ENCODE peak calls at places on chromosomes 11 and 22, in five cellular contexts. One of them, this sample, is unnamed.

GRCh38 chr11:24592342-24592741 is 95.5 kb downstream of the LUZP2 start:
- DNase-seq in sigmoid colon: no peak
- DNase-seq in naive thymus-derived CD4-positive, alpha-beta T cell: no peak
- DNase-seq in keratinocyte: no peak
- DNase-seq in left ventricle myocardium inferior: no peak
- DNase-seq in this sample: no peak

GRCh38 chr11:12223771-12224536 is 113.6 kb downstream of the MICAL2 start:
- DNase-seq in keratinocyte: no peak
- DNase-seq in sigmoid colon: no peak
- DNase-seq in left ventricle myocardium inferior: no peak
- DNase-seq in naive thymus-derived CD4-positive, alpha-beta T cell: no peak
- DNase-seq in this sample: no peak

GRCh38 chr11:1291295-1292017 is 18.0 kb downstream of the TOLLIP start:
- DNase-seq in keratinocyte: no peak
- DNase-seq in sigmoid colon: no peak
- DNase-seq in naive thymus-derived CD4-positive, alpha-beta T cell: no peak
- DNase-seq in left ventricle myocardium inferior: peak
- DNase-seq in this sample: no peak

GRCh38 chr11:26247340-26247739 is 84.6 kb upstream of the ANO3 start:
- DNase-seq in sigmoid colon: no peak
- DNase-seq in keratinocyte: no peak
- DNase-seq in left ventricle myocardium inferior: no peak
- DNase-seq in naive thymus-derived CD4-positive, alpha-beta T cell: no peak
- DNase-seq in this sample: no peak

GRCh38 chr11:109697140-109697843 is 275.3 kb downstream of the C11orf87 start:
- DNase-seq in sigmoid colon: no peak
- DNase-seq in naive thymus-derived CD4-positive, alpha-beta T cell: no peak
- DNase-seq in left ventricle myocardium inferior: no peak
- DNase-seq in keratinocyte: peak
- DNase-seq in this sample: peak

GRCh38 chr22:26615149-26615548 is 2.7 kb downstream of the CRYBB1 start:
- DNase-seq in naive thymus-derived CD4-positive, alpha-beta T cell: no peak
- DNase-seq in sigmoid colon: no peak
- DNase-seq in left ventricle myocardium inferior: no peak
- DNase-seq in keratinocyte: no peak
- DNase-seq in this sample: no peak

GRCh38 chr11:76604652-76605241 is 65.8 kb downstream of the LRRC32 start:
- DNase-seq in keratinocyte: no peak
- DNase-seq in sigmoid colon: peak
- DNase-seq in naive thymus-derived CD4-positive, alpha-beta T cell: no peak
- DNase-seq in left ventricle myocardium inferior: peak
- DNase-seq in this sample: no peak

GRCh38 chr11:30949838-30950237 is 363.7 kb upstream of the MPPED2 start:
- DNase-seq in naive thymus-derived CD4-positive, alpha-beta T cell: no peak
- DNase-seq in keratinocyte: no peak
- DNase-seq in sigmoid colon: no peak
- DNase-seq in left ventricle myocardium inferior: no peak
- DNase-seq in this sample: no peak

GRCh38 chr11:87255589-87255988 is 217.9 kb downstream of the TMEM135 start:
- DNase-seq in keratinocyte: no peak
- DNase-seq in naive thymus-derived CD4-positive, alpha-beta T cell: no peak
- DNase-seq in left ventricle myocardium inferior: no peak
- DNase-seq in sigmoid colon: no peak
- DNase-seq in this sample: no peak

GRCh38 chr11:559020-559620 is 1.4 kb downstream of the LMNTD2 start:
- DNase-seq in sigmoid colon: no peak
- DNase-seq in keratinocyte: no peak
- DNase-seq in left ventricle myocardium inferior: no peak
- DNase-seq in naive thymus-derived CD4-positive, alpha-beta T cell: no peak
- DNase-seq in this sample: no peak

GRCh38 chr11:129846508-129847335 is 31.1 kb downstream of the TMEM45B start:
- DNase-seq in keratinocyte: no peak
- DNase-seq in sigmoid colon: no peak
- DNase-seq in naive thymus-derived CD4-positive, alpha-beta T cell: no peak
- DNase-seq in left ventricle myocardium inferior: no peak
- DNase-seq in this sample: peak

GRCh38 chr11:4541071-4541470 is 3.9 kb upstream of the OR52M1 start:
- DNase-seq in keratinocyte: no peak
- DNase-seq in naive thymus-derived CD4-positive, alpha-beta T cell: no peak
- DNase-seq in left ventricle myocardium inferior: no peak
- DNase-seq in sigmoid colon: no peak
- DNase-seq in this sample: no peak

GRCh38 chr22:43031617-43032016 is 16.7 kb upstream of the PACSIN2 start:
- DNase-seq in naive thymus-derived CD4-positive, alpha-beta T cell: no peak
- DNase-seq in left ventricle myocardium inferior: no peak
- DNase-seq in sigmoid colon: no peak
- DNase-seq in keratinocyte: no peak
- DNase-seq in this sample: no peak

GRCh38 chr11:74877132-74877531 is 71.8 kb downstream of the XRRA1 start:
- DNase-seq in sigmoid colon: no peak
- DNase-seq in left ventricle myocardium inferior: no peak
- DNase-seq in naive thymus-derived CD4-positive, alpha-beta T cell: no peak
- DNase-seq in keratinocyte: peak
- DNase-seq in this sample: no peak

GRCh38 chr22:49354516-49355205 is 473.0 kb downstream of the BRD1 start:
- DNase-seq in sigmoid colon: no peak
- DNase-seq in naive thymus-derived CD4-positive, alpha-beta T cell: no peak
- DNase-seq in keratinocyte: no peak
- DNase-seq in left ventricle myocardium inferior: no peak
- DNase-seq in this sample: no peak

GRCh38 chr11:110430267-110431211 is 791 bp downstream of the FDX1 start:
- DNase-seq in left ventricle myocardium inferior: no peak
- DNase-seq in keratinocyte: no peak
- DNase-seq in sigmoid colon: peak
- DNase-seq in naive thymus-derived CD4-positive, alpha-beta T cell: peak
- DNase-seq in this sample: no peak

GRCh38 chr11:12845739-12846358 is 163.3 kb upstream of the RASSF10 start:
- DNase-seq in naive thymus-derived CD4-positive, alpha-beta T cell: no peak
- DNase-seq in sigmoid colon: peak
- DNase-seq in left ventricle myocardium inferior: peak
- DNase-seq in keratinocyte: no peak
- DNase-seq in this sample: peak

GRCh38 chr22:22848364-22848866 is 39.2 kb upstream of the IGLL5 start:
- DNase-seq in sigmoid colon: no peak
- DNase-seq in left ventricle myocardium inferior: peak
- DNase-seq in naive thymus-derived CD4-positive, alpha-beta T cell: peak
- DNase-seq in keratinocyte: peak
- DNase-seq in this sample: no peak

GRCh38 chr22:37176464-37177061 is 11.5 kb downstream of the C1QTNF6 start:
- DNase-seq in sigmoid colon: peak
- DNase-seq in naive thymus-derived CD4-positive, alpha-beta T cell: no peak
- DNase-seq in left ventricle myocardium inferior: peak
- DNase-seq in keratinocyte: no peak
- DNase-seq in this sample: no peak
- H3K27ac ChIP-seq in sigmoid colon: peak
- H3K27ac ChIP-seq in naive thymus-derived CD4-positive, alpha-beta T cell: no peak
- H3K27ac ChIP-seq in left ventricle myocardium inferior: peak
- H3K27ac ChIP-seq in keratinocyte: no peak
- H3K27ac ChIP-seq in this sample: peak

DNA sequence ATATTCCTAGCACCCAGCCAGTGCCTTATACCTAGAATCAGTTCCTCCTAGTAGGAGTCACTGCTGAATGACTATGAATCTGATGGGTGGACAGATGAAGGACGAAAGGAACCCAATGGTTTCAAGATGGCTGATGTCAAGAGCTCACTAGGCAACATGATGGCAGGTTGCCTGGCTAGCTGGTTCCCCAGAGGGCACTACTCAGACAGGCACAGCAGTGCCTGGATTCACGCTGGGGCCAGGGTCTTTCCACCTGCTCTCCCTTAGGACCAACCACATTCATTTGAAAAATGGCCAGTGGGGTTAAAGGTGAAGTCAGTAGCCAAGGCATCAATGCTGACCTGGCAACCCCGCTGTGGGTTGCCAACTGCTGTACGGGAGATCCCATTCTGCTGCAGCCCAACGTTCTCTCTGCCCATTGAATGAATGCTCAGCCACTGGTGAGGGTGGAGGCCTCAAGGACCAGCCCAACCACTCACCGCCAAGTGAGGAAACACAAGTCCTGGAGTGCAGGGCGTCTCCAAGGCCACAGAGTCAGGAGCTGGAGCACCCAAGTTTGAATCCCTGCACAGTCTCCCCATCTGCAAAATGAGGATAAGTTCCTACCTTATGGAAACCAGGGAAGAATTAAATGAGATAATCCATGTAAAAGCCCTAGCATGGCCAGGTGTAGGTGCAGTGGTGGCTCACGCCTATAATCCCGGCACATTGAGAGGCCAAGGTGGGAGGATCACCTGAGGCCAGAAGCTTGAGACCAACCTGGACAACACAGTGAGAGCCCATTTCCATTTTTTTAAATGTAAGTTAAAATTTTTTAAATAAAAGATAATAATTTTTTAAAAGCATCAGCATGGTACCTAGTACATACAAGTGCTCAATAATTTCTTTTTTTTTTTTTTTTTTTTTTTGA is 12.4 kb downstream of the MYH9 start:
- DNase-seq in sigmoid colon: no peak
- DNase-seq in keratinocyte: no peak
- DNase-seq in naive thymus-derived CD4-positive, alpha-beta T cell: no peak
- DNase-seq in left ventricle myocardium inferior: no peak
- DNase-seq in this sample: no peak
- H3K27ac ChIP-seq in sigmoid colon: peak
- H3K27ac ChIP-seq in keratinocyte: peak
- H3K27ac ChIP-seq in naive thymus-derived CD4-positive, alpha-beta T cell: peak
- H3K27ac ChIP-seq in left ventricle myocardium inferior: peak
- H3K27ac ChIP-seq in this sample: peak

GRCh38 chr22:45324186-45324775 is 14.5 kb downstream of the FAM118A start:
- DNase-seq in naive thymus-derived CD4-positive, alpha-beta T cell: no peak
- DNase-seq in sigmoid colon: no peak
- DNase-seq in keratinocyte: no peak
- DNase-seq in left ventricle myocardium inferior: no peak
- DNase-seq in this sample: no peak
- H3K27ac ChIP-seq in naive thymus-derived CD4-positive, alpha-beta T cell: no peak
- H3K27ac ChIP-seq in sigmoid colon: no peak
- H3K27ac ChIP-seq in keratinocyte: peak
- H3K27ac ChIP-seq in left ventricle myocardium inferior: peak
- H3K27ac ChIP-seq in this sample: no peak

GRCh38 chr22:36588285-36588684 is 59.3 kb upstream of the EIF3D start:
- DNase-seq in left ventricle myocardium inferior: no peak
- DNase-seq in naive thymus-derived CD4-positive, alpha-beta T cell: no peak
- DNase-seq in keratinocyte: no peak
- DNase-seq in sigmoid colon: no peak
- DNase-seq in this sample: no peak
- H3K27ac ChIP-seq in left ventricle myocardium inferior: no peak
- H3K27ac ChIP-seq in naive thymus-derived CD4-positive, alpha-beta T cell: no peak
- H3K27ac ChIP-seq in keratinocyte: no peak
- H3K27ac ChIP-seq in sigmoid colon: no peak
- H3K27ac ChIP-seq in this sample: no peak

DNA sequence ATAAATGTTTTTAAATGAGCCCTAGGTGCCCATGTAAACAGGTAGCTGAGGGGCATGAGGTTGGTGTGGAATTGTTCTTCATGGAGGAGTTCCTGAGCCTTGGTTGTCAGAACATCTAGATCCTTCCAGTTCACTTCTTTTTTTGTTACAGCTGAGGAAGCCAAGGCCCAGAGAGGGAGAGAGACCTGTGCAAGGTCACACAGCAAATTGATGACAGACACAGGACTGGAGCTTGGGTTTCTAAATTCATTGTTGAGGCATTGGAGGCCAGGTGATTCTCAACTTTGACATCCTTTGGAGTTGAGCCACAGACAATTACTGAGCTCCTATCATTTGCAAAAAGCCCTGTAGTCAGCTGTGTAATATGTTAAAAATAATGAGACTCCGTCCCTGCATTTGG is 73.1 kb upstream of the CRYBB3 start:
- DNase-seq in left ventricle myocardium inferior: no peak
- DNase-seq in naive thymus-derived CD4-positive, alpha-beta T cell: no peak
- DNase-seq in sigmoid colon: no peak
- DNase-seq in keratinocyte: no peak
- DNase-seq in this sample: no peak
- H3K27ac ChIP-seq in left ventricle myocardium inferior: no peak
- H3K27ac ChIP-seq in naive thymus-derived CD4-positive, alpha-beta T cell: no peak
- H3K27ac ChIP-seq in sigmoid colon: no peak
- H3K27ac ChIP-seq in keratinocyte: no peak
- H3K27ac ChIP-seq in this sample: no peak

DNA sequence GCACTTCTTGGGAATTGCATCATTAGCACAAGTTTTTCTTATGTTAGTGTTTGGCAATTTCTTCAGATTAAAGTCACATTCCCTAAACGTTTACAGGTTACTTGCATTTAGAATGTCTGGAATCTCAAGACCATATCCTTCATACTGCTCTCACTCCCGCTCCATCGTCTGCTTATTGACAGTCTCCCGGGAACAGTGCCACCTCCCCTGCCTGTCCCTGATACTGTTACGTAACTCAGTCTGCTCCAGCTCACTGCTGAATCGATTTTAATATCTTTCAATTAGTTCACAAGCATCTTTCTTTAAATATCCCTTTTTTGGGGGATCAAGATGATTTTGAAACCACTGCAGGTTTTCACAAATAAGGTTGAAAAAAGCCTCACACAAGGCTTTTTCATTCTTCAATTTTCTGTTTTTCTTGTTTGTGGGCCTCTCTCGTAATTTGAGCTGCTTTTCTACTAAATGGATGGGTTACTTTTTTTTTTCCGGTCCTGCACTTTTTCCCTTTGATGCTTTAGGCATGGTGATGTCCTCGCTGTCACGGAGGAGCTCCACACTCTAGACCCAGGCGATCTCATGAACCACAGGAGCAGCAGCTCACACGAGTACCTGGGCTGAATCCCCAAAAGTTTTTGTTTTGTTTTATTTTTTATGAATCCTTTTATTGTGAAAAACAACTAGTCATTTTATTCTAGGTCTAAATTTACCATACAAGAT is 48.0 kb downstream of the GLYATL2 start:
- DNase-seq in left ventricle myocardium inferior: no peak
- DNase-seq in keratinocyte: no peak
- DNase-seq in sigmoid colon: no peak
- DNase-seq in naive thymus-derived CD4-positive, alpha-beta T cell: no peak
- DNase-seq in this sample: no peak
- H3K27ac ChIP-seq in left ventricle myocardium inferior: no peak
- H3K27ac ChIP-seq in keratinocyte: no peak
- H3K27ac ChIP-seq in sigmoid colon: no peak
- H3K27ac ChIP-seq in naive thymus-derived CD4-positive, alpha-beta T cell: no peak
- H3K27ac ChIP-seq in this sample: no peak

This sample was measured in AG04450.